ENCODE peak calls at places on chromosomes 7 and 10, in seven cellular contexts. Z is NCI-H1436, F is lung microvascular endothelial cell, V is AG04449, E is T-helper 17 cell, K is dorsolateral prefrontal cortex, L is ACHN. D is an unnamed sample.

GRCh38 chr10:114577133-114577532 is 80.9 kb downstream of the ABLIM1 start:
- DNase-seq in F (peak; percentile 47), K (no peak), E (no peak), V (peak; percentile 78), L (peak; percentile 50), Z (no peak), D (no peak)

GRCh38 chr10:60853107-60853506 is 74.8 kb downstream of the CDK1 start:
- DNase-seq in L (no peak), E (no peak), V (no peak), K (no peak), Z (no peak), F (no peak), D (no peak)

GRCh38 chr10:78520737-78521430 is 487.2 kb downstream of the RPS24 start:
- DNase-seq in L (peak; percentile 31), Z (peak; percentile 53), V (no peak), F (peak; percentile 34), K (no peak), E (no peak), D (peak; percentile 33)

GRCh38 chr10:77511498-77512218 is 126.0 kb downstream of the KCNMA1 start:
- DNase-seq in V (no peak), L (no peak), F (no peak), Z (no peak), K (no peak), E (no peak), D (no peak)

GRCh38 chr10:74114041-74114448 is 36.6 kb downstream of the AP3M1 start:
- DNase-seq in L (peak; percentile 34), K (peak; percentile 78), F (no peak), V (no peak), Z (no peak), E (no peak), D (no peak)

GRCh38 chr7:74026406-74027123 is 1.4 kb upstream of the ELN start:
- DNase-seq in V (no peak), L (peak; percentile 63), Z (peak; percentile 34), F (peak; percentile 82), K (peak; percentile 89), E (peak; percentile 57), D (peak; percentile 76)

GRCh38 chr10:18822156-18822555 is 162.9 kb downstream of the ARL5B start:
- DNase-seq in Z (no peak), L (peak; percentile 33), V (no peak), E (no peak), F (peak; percentile 1), K (no peak), D (peak; percentile 3)

GRCh38 chr7:20193242-20193777 is 23.9 kb downstream of the MACC1 start:
- DNase-seq in V (no peak), E (no peak), K (no peak), L (no peak), Z (no peak), F (no peak), D (no peak)

GRCh38 chr7:27177795-27178320 is 3.7 kb upstream of the HOXA10 start:
- DNase-seq in Z (no peak), V (no peak), F (no peak), K (no peak), L (no peak), E (no peak), D (no peak)

D was measured in activated CD8-positive, alpha-beta T cell treated with anti-CD3 and anti-CD28 coated beads for 36 hours.